ENCODE peak calls at places on chromosomes 7 and 10, in seven cellular contexts. One of them, this sample, is unnamed.

GRCh38 chr7:34734786-34735185 is 76.8 kb downstream of the NPSR1 start:
- DNase-seq in frontal cortex: no peak
- DNase-seq in stromal cell of bone marrow: no peak
- DNase-seq in GM20000: no peak
- DNase-seq in mucosa of gallbladder: no peak
- DNase-seq in NCI-H1092: no peak
- DNase-seq in CD4-positive, alpha-beta memory T cell: no peak
- DNase-seq in this sample: no peak

GRCh38 chr7:121107923-121108498 is 119.5 kb downstream of the CPED1 start:
- DNase-seq in frontal cortex: peak
- DNase-seq in NCI-H1092: peak
- DNase-seq in mucosa of gallbladder: no peak
- DNase-seq in stromal cell of bone marrow: peak
- DNase-seq in CD4-positive, alpha-beta memory T cell: peak
- DNase-seq in GM20000: peak
- DNase-seq in this sample: peak

GRCh38 chr10:71946700-71947099 is 17.5 kb upstream of the CHST3 start:
- DNase-seq in stromal cell of bone marrow: no peak
- DNase-seq in mucosa of gallbladder: no peak
- DNase-seq in CD4-positive, alpha-beta memory T cell: no peak
- DNase-seq in GM20000: no peak
- DNase-seq in NCI-H1092: no peak
- DNase-seq in frontal cortex: no peak
- DNase-seq in this sample: no peak

GRCh38 chr10:13938940-13939339 is 352.2 kb downstream of the PRPF18 start:
- DNase-seq in NCI-H1092: no peak
- DNase-seq in mucosa of gallbladder: no peak
- DNase-seq in CD4-positive, alpha-beta memory T cell: no peak
- DNase-seq in frontal cortex: no peak
- DNase-seq in stromal cell of bone marrow: no peak
- DNase-seq in GM20000: no peak
- DNase-seq in this sample: no peak

GRCh38 chr7:39709768-39710291 is 86.5 kb downstream of the RALA start:
- DNase-seq in stromal cell of bone marrow: peak
- DNase-seq in mucosa of gallbladder: peak
- DNase-seq in NCI-H1092: peak
- DNase-seq in GM20000: peak
- DNase-seq in CD4-positive, alpha-beta memory T cell: no peak
- DNase-seq in frontal cortex: no peak
- DNase-seq in this sample: peak

GRCh38 chr10:132614431-132615341 is 77.1 kb downstream of the INPP5A start:
- DNase-seq in frontal cortex: no peak
- DNase-seq in NCI-H1092: no peak
- DNase-seq in stromal cell of bone marrow: no peak
- DNase-seq in GM20000: no peak
- DNase-seq in CD4-positive, alpha-beta memory T cell: no peak
- DNase-seq in mucosa of gallbladder: no peak
- DNase-seq in this sample: no peak

GRCh38 chr10:126169899-126170298 is 218.4 kb downstream of the ADAM12 start:
- DNase-seq in mucosa of gallbladder: no peak
- DNase-seq in frontal cortex: no peak
- DNase-seq in GM20000: no peak
- DNase-seq in CD4-positive, alpha-beta memory T cell: no peak
- DNase-seq in NCI-H1092: no peak
- DNase-seq in stromal cell of bone marrow: no peak
- DNase-seq in this sample: no peak

GRCh38 chr7:135773451-135773850 is 24.8 kb upstream of the FAM180A start:
- DNase-seq in CD4-positive, alpha-beta memory T cell: no peak
- DNase-seq in frontal cortex: no peak
- DNase-seq in GM20000: no peak
- DNase-seq in stromal cell of bone marrow: no peak
- DNase-seq in mucosa of gallbladder: no peak
- DNase-seq in NCI-H1092: peak
- DNase-seq in this sample: no peak

GRCh38 chr7:132751282-132751647 is 175.0 kb upstream of the PLXNA4 start:
- DNase-seq in GM20000: no peak
- DNase-seq in stromal cell of bone marrow: no peak
- DNase-seq in NCI-H1092: no peak
- DNase-seq in frontal cortex: no peak
- DNase-seq in mucosa of gallbladder: no peak
- DNase-seq in CD4-positive, alpha-beta memory T cell: no peak
- DNase-seq in this sample: no peak

GRCh38 chr10:15742831-15743230 is 23.1 kb upstream of the ITGA8 start:
- DNase-seq in GM20000: no peak
- DNase-seq in mucosa of gallbladder: no peak
- DNase-seq in stromal cell of bone marrow: no peak
- DNase-seq in NCI-H1092: no peak
- DNase-seq in frontal cortex: no peak
- DNase-seq in CD4-positive, alpha-beta memory T cell: no peak
- DNase-seq in this sample: no peak

GRCh38 chr7:73830872-73831655 is at the start of gene CLDN4:
- DNase-seq in stromal cell of bone marrow: no peak
- DNase-seq in CD4-positive, alpha-beta memory T cell: no peak
- DNase-seq in frontal cortex: no peak
- DNase-seq in mucosa of gallbladder: peak
- DNase-seq in NCI-H1092: peak
- DNase-seq in GM20000: no peak
- DNase-seq in this sample: no peak

GRCh38 chr10:78776746-78777145 is 292.0 kb upstream of the ZMIZ1 start:
- DNase-seq in mucosa of gallbladder: no peak
- DNase-seq in stromal cell of bone marrow: no peak
- DNase-seq in frontal cortex: no peak
- DNase-seq in CD4-positive, alpha-beta memory T cell: no peak
- DNase-seq in NCI-H1092: no peak
- DNase-seq in GM20000: no peak
- DNase-seq in this sample: no peak

GRCh38 chr10:17548162-17548561 is 69.0 kb downstream of the HACD1 start:
- DNase-seq in NCI-H1092: no peak
- DNase-seq in mucosa of gallbladder: no peak
- DNase-seq in GM20000: no peak
- DNase-seq in stromal cell of bone marrow: no peak
- DNase-seq in frontal cortex: no peak
- DNase-seq in CD4-positive, alpha-beta memory T cell: no peak
- DNase-seq in this sample: no peak

GRCh38 chr7:116322541-116322940 is 112.2 kb downstream of the TES start:
- DNase-seq in NCI-H1092: no peak
- DNase-seq in mucosa of gallbladder: no peak
- DNase-seq in CD4-positive, alpha-beta memory T cell: no peak
- DNase-seq in GM20000: no peak
- DNase-seq in stromal cell of bone marrow: no peak
- DNase-seq in frontal cortex: no peak
- DNase-seq in this sample: no peak

GRCh38 chr10:91653214-91653875 is 20.5 kb upstream of the PPP1R3C start:
- DNase-seq in mucosa of gallbladder: no peak
- DNase-seq in CD4-positive, alpha-beta memory T cell: no peak
- DNase-seq in frontal cortex: no peak
- DNase-seq in NCI-H1092: no peak
- DNase-seq in stromal cell of bone marrow: peak
- DNase-seq in GM20000: no peak
- DNase-seq in this sample: peak

GRCh38 chr10:5943536-5943935 is 33.8 kb downstream of the IL15RA start:
- DNase-seq in mucosa of gallbladder: peak
- DNase-seq in stromal cell of bone marrow: peak
- DNase-seq in CD4-positive, alpha-beta memory T cell: no peak
- DNase-seq in NCI-H1092: no peak
- DNase-seq in GM20000: no peak
- DNase-seq in frontal cortex: no peak
- DNase-seq in this sample: no peak

GRCh38 chr7:142498364-142498763 is 240.5 kb upstream of the PRSS58 start:
- DNase-seq in GM20000: no peak
- DNase-seq in CD4-positive, alpha-beta memory T cell: no peak
- DNase-seq in mucosa of gallbladder: no peak
- DNase-seq in NCI-H1092: no peak
- DNase-seq in frontal cortex: no peak
- DNase-seq in stromal cell of bone marrow: no peak
- DNase-seq in this sample: peak

GRCh38 chr7:69814421-69814962 is 216.2 kb downstream of the AUTS2 start:
- DNase-seq in NCI-H1092: no peak
- DNase-seq in mucosa of gallbladder: no peak
- DNase-seq in GM20000: no peak
- DNase-seq in CD4-positive, alpha-beta memory T cell: no peak
- DNase-seq in frontal cortex: peak
- DNase-seq in stromal cell of bone marrow: no peak
- DNase-seq in this sample: no peak

GRCh38 chr10:133165556-133166503 is 5.8 kb downstream of the KNDC1 start:
- DNase-seq in stromal cell of bone marrow: no peak
- DNase-seq in CD4-positive, alpha-beta memory T cell: no peak
- DNase-seq in frontal cortex: no peak
- DNase-seq in NCI-H1092: no peak
- DNase-seq in mucosa of gallbladder: no peak
- DNase-seq in GM20000: no peak
- DNase-seq in this sample: no peak

GRCh38 chr7:26156454-26157365 is 4.7 kb downstream of the NFE2L3 start:
- DNase-seq in frontal cortex: no peak
- DNase-seq in mucosa of gallbladder: no peak
- DNase-seq in GM20000: peak
- DNase-seq in CD4-positive, alpha-beta memory T cell: peak
- DNase-seq in stromal cell of bone marrow: peak
- DNase-seq in NCI-H1092: no peak
- DNase-seq in this sample: peak

GRCh38 chr10:24617771-24618396 is 105.8 kb downstream of the ARHGAP21 start:
- DNase-seq in NCI-H1092: no peak
- DNase-seq in mucosa of gallbladder: peak
- DNase-seq in CD4-positive, alpha-beta memory T cell: peak
- DNase-seq in frontal cortex: no peak
- DNase-seq in GM20000: peak
- DNase-seq in stromal cell of bone marrow: peak
- DNase-seq in this sample: peak

GRCh38 chr10:3258291-3258848 is 85.8 kb upstream of the PITRM1 start:
- DNase-seq in frontal cortex: no peak
- DNase-seq in CD4-positive, alpha-beta memory T cell: no peak
- DNase-seq in stromal cell of bone marrow: no peak
- DNase-seq in GM20000: no peak
- DNase-seq in mucosa of gallbladder: no peak
- DNase-seq in NCI-H1092: no peak
- DNase-seq in this sample: peak

GRCh38 chr7:95690367-95690947 is 81.9 kb upstream of the DYNC1I1 start:
- DNase-seq in stromal cell of bone marrow: peak
- DNase-seq in CD4-positive, alpha-beta memory T cell: no peak
- DNase-seq in GM20000: peak
- DNase-seq in mucosa of gallbladder: peak
- DNase-seq in NCI-H1092: peak
- DNase-seq in frontal cortex: no peak
- DNase-seq in this sample: peak

GRCh38 chr10:17396004-17396403 is 58.4 kb downstream of the ST8SIA6 start:
- DNase-seq in frontal cortex: no peak
- DNase-seq in CD4-positive, alpha-beta memory T cell: no peak
- DNase-seq in GM20000: no peak
- DNase-seq in NCI-H1092: no peak
- DNase-seq in stromal cell of bone marrow: no peak
- DNase-seq in mucosa of gallbladder: no peak
- DNase-seq in this sample: no peak

GRCh38 chr10:4246881-4247358 is 461.9 kb upstream of the KLF6 start:
- DNase-seq in stromal cell of bone marrow: peak
- DNase-seq in NCI-H1092: no peak
- DNase-seq in CD4-positive, alpha-beta memory T cell: no peak
- DNase-seq in frontal cortex: no peak
- DNase-seq in GM20000: no peak
- DNase-seq in mucosa of gallbladder: no peak
- DNase-seq in this sample: peak

This sample was measured in mesenchymal stem cell.